ENCODE peak calls at places on chromosomes 1 and 21, in seven cellular contexts. R is IMR-90, J is H9, M is mesendoderm, V is neuronal stem cell, K is mesenchymal stem cell, E is H1. Z is an unnamed sample.

GRCh38 chr1:226751214-226751613 is 12.1 kb upstream of the ITPKB start:
- DNase-seq in R (no peak), J (no peak), M (no peak), V (no peak), K (no peak), E (no peak), Z (no peak)

GRCh38 chr21:41865002-41865777 is 14.0 kb downstream of the PRDM15 start:
- DNase-seq in R (no peak), J (no peak), M (peak; percentile 15), V (no peak), K (no peak), E (no peak), Z (no peak)

GRCh38 chr1:47558601-47559593 is 121.1 kb downstream of the FOXD2 start:
- DNase-seq in R (no peak), J (no peak), M (no peak), V (no peak), K (no peak), E (no peak), Z (no peak)

GRCh38 chr1:22790232-22791008 is 79.8 kb downstream of the EPHB2 start:
- DNase-seq in R (no peak), J (no peak), M (peak; percentile 27), V (no peak), K (no peak), E (no peak), Z (peak; percentile 88)

GRCh38 chr1:176206006-176206960 is 803 bp downstream of the COP1 start:
- DNase-seq in R (peak; percentile 29), J (peak; percentile 70), M (peak; percentile 88), V (peak; percentile 48), K (peak; percentile 70), E (no peak), Z (peak; percentile 30)

GRCh38 chr1:85070972-85071492 is 22.7 kb upstream of the MCOLN3 start:
- DNase-seq in R (no peak), J (no peak), M (no peak), V (no peak), K (no peak), E (no peak), Z (no peak)

GRCh38 chr1:43414634-43415223 is 25.0 kb downstream of the SZT2 start:
- DNase-seq in R (peak; percentile 52), J (peak; percentile 70), M (peak; percentile 89), V (peak; percentile 62), K (peak; percentile 72), E (peak; percentile 85), Z (peak; percentile 77)

GRCh38 chr1:63861055-63861691 is 87.4 kb downstream of the ROR1 start:
- DNase-seq in R (no peak), J (no peak), M (no peak), V (no peak), K (no peak), E (no peak), Z (no peak)

GRCh38 chr21:37208741-37209225 is 58.4 kb downstream of the VPS26C start:
- DNase-seq in R (no peak), J (no peak), M (no peak), V (no peak), K (no peak), E (no peak), Z (no peak)

GRCh38 chr1:3542635-3543034 is 68.7 kb downstream of the MEGF6 start:
- DNase-seq in R (no peak), J (no peak), M (no peak), V (no peak), K (no peak), E (no peak), Z (no peak)

GRCh38 chr1:192489748-192490147 is 85.8 kb upstream of the RGS1 start:
- DNase-seq in R (peak; percentile 95), J (peak; percentile 40), M (peak; percentile 65), V (no peak), K (peak; percentile 99), E (no peak), Z (peak; percentile 92)

GRCh38 chr1:48673725-48674124 is 103.0 kb downstream of the BEND5 start:
- DNase-seq in R (no peak), J (peak; percentile 82), M (peak; percentile 80), V (no peak), K (no peak), E (peak; percentile 63), Z (peak; percentile 12)

GRCh38 chr21:15725949-15726348 is 3.8 kb upstream of the USP25 start:
- DNase-seq in R (no peak), J (no peak), M (no peak), V (no peak), K (no peak), E (no peak), Z (no peak)

GRCh38 chr21:15730484-15731242 is 881 bp downstream of the USP25 start:
- DNase-seq in R (no peak), J (no peak), M (peak; percentile 64), V (peak; percentile 30), K (peak; percentile 21), E (no peak), Z (peak; percentile 41)

GRCh38 chr21:15729346-15729673 is 472 bp upstream of the USP25 start:
- DNase-seq in R (peak; percentile 22), J (no peak), M (peak; percentile 85), V (no peak), K (no peak), E (no peak), Z (no peak)

GRCh38 chr21:15729674-15730483 is at the start of gene USP25:
- DNase-seq in R (peak; percentile 60), J (peak; percentile 89), M (peak; percentile 92), V (peak; percentile 82), K (peak; percentile 68), E (peak; percentile 88), Z (peak; percentile 96)

GRCh38 chr21:15728046-15728445 is 1.7 kb upstream of the USP25 start:
- DNase-seq in R (no peak), J (no peak), M (no peak), V (no peak), K (no peak), E (no peak), Z (no peak)
- H2AK5ac ChIP-seq in R (no peak overlapping the region), J (no peak overlapping the region), M (no peak overlapping the region), V (no peak overlapping the region), K (no peak overlapping the region), E (no peak overlapping the region), Z (no peak overlapping the region)

GRCh38 chr1:9249263-9249533 is 14.6 kb downstream of the H6PD start:
- DNase-seq in R (no peak), J (no peak), M (no peak), V (no peak), K (no peak), E (no peak), Z (no peak)

GRCh38 chr1:9246841-9247785 is 12.5 kb downstream of the H6PD start:
- DNase-seq in R (no peak), J (no peak), M (no peak), V (no peak), K (no peak), E (peak; percentile 63), Z (no peak)

GRCh38 chr1:9249534-9250335 is 15.2 kb downstream of the H6PD start:
- DNase-seq in R (peak; percentile 44), J (peak; percentile 87), M (peak; percentile 80), V (peak; percentile 29), K (no peak), E (peak; percentile 87), Z (no peak)

GRCh38 chr1:9247894-9248293 is 13.3 kb downstream of the H6PD start:
- DNase-seq in R (no peak), J (no peak), M (no peak), V (no peak), K (no peak), E (no peak), Z (no peak)

GRCh38 chr1:9248341-9249262 is 14.0 kb downstream of the H6PD start:
- DNase-seq in R (no peak), J (no peak), M (no peak), V (no peak), K (no peak), E (no peak), Z (no peak)
- H3K4me2 ChIP-seq in R (no peak overlapping the region), J (no peak overlapping the region), M (no peak overlapping the region), V (no peak overlapping the region), K (no peak overlapping the region), E (no peak overlapping the region), Z (no peak overlapping the region)

DNA sequence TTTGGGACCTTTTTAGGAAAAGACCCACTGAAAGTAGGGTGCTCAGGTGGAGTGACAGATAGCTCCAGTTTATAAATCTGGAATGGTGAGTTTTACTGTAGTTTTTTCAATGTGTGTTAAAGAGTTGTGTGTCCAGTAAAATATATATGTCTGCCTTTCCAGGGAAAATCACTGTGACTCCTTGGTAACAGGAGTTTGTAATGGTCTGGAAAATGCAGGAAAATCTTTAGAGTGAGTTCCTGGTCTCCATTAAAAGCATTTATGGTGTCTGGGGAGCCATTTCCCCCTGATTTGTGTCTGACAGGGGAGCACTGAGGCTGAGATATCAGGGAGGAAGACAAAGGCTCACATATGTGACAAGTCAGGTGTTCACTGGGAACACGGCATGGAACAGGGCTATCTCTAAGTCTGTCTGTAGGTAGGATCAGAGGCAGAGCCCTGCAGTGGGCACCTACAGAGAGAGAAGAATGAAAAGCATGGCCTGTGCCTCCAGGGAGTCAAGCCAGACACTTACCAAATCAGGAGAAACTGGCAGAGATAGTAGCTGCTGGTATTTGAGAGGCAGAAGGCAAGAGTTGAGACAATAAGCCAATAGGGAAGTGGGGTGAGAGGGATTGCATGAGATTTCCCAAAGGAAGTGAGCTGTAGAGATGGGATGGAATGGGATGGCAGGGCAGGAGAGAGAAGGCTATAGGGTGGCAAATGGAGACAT is 136.5 kb upstream of the IPO9 start:
- DNase-seq in R (no peak), J (no peak), M (peak; percentile 47), V (no peak), K (no peak), E (no peak), Z (no peak)
- H2AK5ac ChIP-seq in R (no peak overlapping the region), J (no peak overlapping the region), M (no peak overlapping the region), V (no peak overlapping the region), K (no peak overlapping the region), E (peak overlapping the region; percentile 41), Z (no peak overlapping the region)

DNA sequence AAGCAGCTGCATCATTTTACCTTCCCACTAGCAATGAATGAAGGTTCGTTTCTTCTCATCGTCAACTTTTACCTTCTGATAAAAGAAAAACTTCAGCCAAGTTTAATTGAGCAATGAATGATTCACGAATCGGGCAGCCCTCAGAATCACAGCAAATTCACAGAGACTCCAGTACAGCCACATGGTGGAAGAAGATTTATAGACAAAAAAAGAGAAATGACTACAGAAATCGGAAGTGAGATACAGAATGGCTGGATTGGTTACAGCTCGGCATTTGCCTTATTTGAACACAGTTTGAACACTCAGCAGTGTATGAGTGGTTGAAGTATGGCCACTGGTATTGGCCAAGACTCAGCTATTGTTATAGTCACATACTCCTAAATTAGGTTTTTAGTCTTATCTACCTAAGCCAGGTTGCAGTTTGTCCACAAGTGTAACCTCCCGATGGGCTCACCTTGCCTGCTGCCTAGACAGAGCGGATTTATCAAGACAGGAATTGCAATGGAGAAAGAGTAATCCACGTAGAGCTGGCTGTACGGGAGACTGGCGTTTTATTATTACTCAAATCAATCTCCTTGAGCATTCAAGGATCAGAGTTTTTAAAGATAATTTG is 15.3 kb downstream of the AK4 start:
- DNase-seq in R (no peak), J (no peak), M (no peak), V (no peak), K (no peak), E (no peak), Z (no peak)
- H3K4me2 ChIP-seq in R (no peak overlapping the region), J (no peak overlapping the region), M (no peak overlapping the region), V (no peak overlapping the region), K (no peak overlapping the region), E (no peak overlapping the region), Z (no peak overlapping the region)

Z was measured in trophoblast cell.